ENCODE peak calls at places on chromosomes 1 and 21, in four cellular contexts. One of them, this sample, is unnamed.

GRCh38 chr21:29264721-29265120 is 34.0 kb upstream of the BACH1 start:
- DNase-seq in HFF-Myc: no peak
- DNase-seq in EL: peak
- DNase-seq in coronary artery: no peak
- DNase-seq in this sample: no peak

GRCh38 chr1:63913533-63913932 is 139.7 kb downstream of the ROR1 start:
- DNase-seq in HFF-Myc: no peak
- DNase-seq in EL: no peak
- DNase-seq in coronary artery: no peak
- DNase-seq in this sample: no peak

GRCh38 chr1:54028306-54029251 is 10.6 kb upstream of the LDLRAD1 start:
- DNase-seq in HFF-Myc: no peak
- DNase-seq in EL: no peak
- DNase-seq in coronary artery: no peak
- DNase-seq in this sample: no peak

GRCh38 chr1:27572679-27573426 is 31.1 kb downstream of the AHDC1 start:
- DNase-seq in HFF-Myc: no peak
- DNase-seq in EL: no peak
- DNase-seq in coronary artery: no peak
- DNase-seq in this sample: no peak

GRCh38 chr1:185565314-185565713 is 168.9 kb upstream of the HMCN1 start:
- DNase-seq in HFF-Myc: no peak
- DNase-seq in EL: peak
- DNase-seq in coronary artery: no peak
- DNase-seq in this sample: peak

GRCh38 chr1:87148670-87149069 is 180.0 kb upstream of the LMO4 start:
- DNase-seq in HFF-Myc: no peak
- DNase-seq in EL: no peak
- DNase-seq in coronary artery: no peak
- DNase-seq in this sample: no peak

GRCh38 chr1:99886841-99887240 is 36.7 kb downstream of the AGL start:
- DNase-seq in HFF-Myc: no peak
- DNase-seq in EL: no peak
- DNase-seq in coronary artery: no peak
- DNase-seq in this sample: no peak

GRCh38 chr1:155759966-155760630 is 71.2 kb downstream of the DAP3 start:
- DNase-seq in HFF-Myc: no peak
- DNase-seq in EL: no peak
- DNase-seq in coronary artery: no peak
- DNase-seq in this sample: no peak

GRCh38 chr1:224223819-224224714 is 41.0 kb downstream of the DEGS1 start:
- DNase-seq in HFF-Myc: peak
- DNase-seq in EL: peak
- DNase-seq in coronary artery: no peak
- DNase-seq in this sample: peak

GRCh38 chr1:56289260-56289659 is 290.1 kb downstream of the PLPP3 start:
- DNase-seq in HFF-Myc: no peak
- DNase-seq in EL: no peak
- DNase-seq in coronary artery: no peak
- DNase-seq in this sample: no peak

This sample was measured in GM04504.